ENCODE peak calls at places on chromosomes 4 and X, in five cellular contexts. I is stimulated activated CD4-positive, alpha-beta T cell treated with anti-CD3 and anti-CD28 coated beads, Interleukin-12 subunit alpha, Interleukin-12 subunit beta, amount 100 ng/mL, for 24 hours; L is Peyer's patch; C is gastrocnemius medialis; A is T-helper 17 cell. J is an unnamed sample.
A peak's percentile ranks its signal among the peaks of the same experiment; 100 is the strongest.

GRCh38 chr4:23500876-23501275 is 389.0 kb downstream of the PPARGC1A start:
- DNase-seq in I (no peak), C (no peak), L (no peak), A (no peak), J (no peak)

GRCh38 chr4:38948551-38948950 is 80.9 kb downstream of the FAM114A1 start:
- DNase-seq in C (peak; percentile 60), L (no peak), A (no peak), I (no peak), J (no peak)

GRCh38 chrX:153794897-153795816 is 689 bp downstream of the SSR4 start:
- DNase-seq in C (no peak), L (no peak), A (no peak), I (no peak), J (no peak)

GRCh38 chr4:23324291-23324690 is 565.6 kb downstream of the PPARGC1A start:
- DNase-seq in I (no peak), C (no peak), L (no peak), A (no peak), J (no peak)

GRCh38 chr4:94934201-94934600 is 176.4 kb downstream of the BMPR1B start:
- DNase-seq in C (no peak), I (no peak), A (no peak), L (no peak), J (no peak)

GRCh38 chrX:81308086-81308852 is 106.4 kb downstream of the SH3BGRL start:
- DNase-seq in A (no peak), L (no peak), C (no peak), I (no peak), J (no peak)

GRCh38 chrX:41522071-41522470 is 74.9 kb downstream of the NYX start:
- DNase-seq in I (no peak), C (no peak), A (no peak), L (no peak), J (no peak)

GRCh38 chr4:69497886-69498395 is 2.2 kb upstream of the UGT2B4 start:
- DNase-seq in I (no peak), C (no peak), A (no peak), L (no peak), J (no peak)

GRCh38 chrX:95058815-95059214 is 1384.8 kb downstream of the FAM133A start:
- DNase-seq in C (no peak), I (no peak), L (no peak), A (no peak), J (no peak)

GRCh38 chr4:5874811-5875465 is 17.9 kb downstream of the CRMP1 start:
- DNase-seq in L (no peak), A (no peak), I (no peak), C (no peak), J (no peak)

GRCh38 chr4:73620115-73620792 is at the start of gene RASSF6:
- DNase-seq in C (no peak), I (no peak), A (no peak), L (peak; percentile 93), J (no peak)

GRCh38 chr4:137678796-137679195 is 146.5 kb upstream of the PCDH18 start:
- DNase-seq in C (no peak), A (no peak), I (no peak), L (no peak), J (no peak)

GRCh38 chrX:9604111-9604907 is 139.5 kb downstream of the TBL1X start:
- DNase-seq in A (no peak), I (no peak), L (no peak), C (peak; percentile 54), J (no peak)

GRCh38 chr4:4334798-4335520 is 44.9 kb downstream of the ZBTB49 start:
- DNase-seq in A (peak; percentile 59), C (peak; percentile 56), L (peak; percentile 76), I (peak; percentile 43), J (peak; percentile 53)

GRCh38 chr4:3516836-3517730 is 15.1 kb downstream of the LRPAP1 start:
- DNase-seq in L (no peak), A (no peak), C (no peak), I (no peak), J (no peak)

GRCh38 chr4:165626316-165626715 is 246.7 kb upstream of the TLL1 start:
- DNase-seq in C (no peak), I (no peak), A (no peak), L (no peak), J (no peak)

GRCh38 chr4:84688605-84689004 is 105.7 kb downstream of the CDS1 start:
- DNase-seq in A (no peak), L (no peak), I (no peak), C (no peak), J (no peak)

GRCh38 chr4:125229596-125230058 is 85.1 kb upstream of the FAT4 start:
- DNase-seq in I (no peak), L (peak; percentile 21), A (no peak), C (no peak), J (no peak)

GRCh38 chr4:3468804-3469203 is 5.7 kb downstream of the DOK7 start:
- DNase-seq in A (no peak), L (no peak), I (no peak), C (no peak), J (no peak)

GRCh38 chr4:87525636-87526035 is 3.5 kb downstream of the SPARCL1 start:
- DNase-seq in C (no peak), I (no peak), L (no peak), A (no peak), J (no peak)

GRCh38 chr4:180028682-180029081 is 2214.5 kb upstream of the TENM3 start:
- DNase-seq in A (no peak), L (peak; percentile 50), C (no peak), I (no peak), J (peak; percentile 56)